ENCODE peak calls at places on chromosomes 5 and 9, in nine cellular contexts. T, L, C, G, K, M, E, Z and Q are unnamed samples. For H3K36me3, the result is how much of the 10 kb centered on the place peaks cover.

GRCh38 chr5:31021181-31021624 is 172.3 kb upstream of the CDH6 start:
- DNase-seq in M (no peak), K (peak), E (no peak), G (peak), T (no peak), L (no peak), C (no peak), Z (no peak), Q (no peak)

GRCh38 chr9:12955510-12956163 is 180.8 kb downstream of the LURAP1L start:
- DNase-seq in E (no peak), G (no peak), L (no peak), M (no peak), Z (no peak), C (no peak), K (no peak), T (peak), Q (peak)

GRCh38 chr5:136957428-136957827 is 541.7 kb downstream of the SPOCK1 start:
- DNase-seq in G (no peak), E (no peak), Z (no peak), M (no peak), K (no peak), C (no peak), T (no peak), L (no peak), Q (no peak)

GRCh38 chr5:176866913-176867312 is 32.2 kb downstream of the HK3 start:
- DNase-seq in Z (no peak), K (no peak), M (no peak), G (no peak), L (no peak), E (no peak), T (no peak), C (no peak), Q (no peak)

GRCh38 chr5:169296456-169297220 is 4.3 kb downstream of the SLIT3 start:
- DNase-seq in T (no peak), C (peak), E (peak), Z (peak), K (no peak), G (peak), L (no peak), M (no peak), Q (no peak)

GRCh38 chr5:84725946-84726570 is 341.4 kb upstream of the EDIL3 start:
- DNase-seq in G (no peak), T (no peak), K (no peak), E (no peak), M (no peak), Z (no peak), C (no peak), L (no peak), Q (no peak)

GRCh38 chr5:14011089-14012004 is 66.9 kb upstream of the DNAH5 start:
- DNase-seq in K (peak), G (peak), E (peak), L (peak), C (peak), T (peak), Z (peak), M (peak), Q (peak)

GRCh38 chr5:145984072-145984471 is 47.7 kb downstream of the SH3RF2 start:
- DNase-seq in E (no peak), G (no peak), K (no peak), C (no peak), L (no peak), Z (no peak), M (no peak), T (no peak), Q (no peak)

GRCh38 chr9:105205787-105206511 is 38.5 kb upstream of the SLC44A1 start:
- DNase-seq in C (peak), E (peak), L (no peak), Z (peak), G (no peak), K (peak), T (no peak), M (no peak), Q (no peak)

GRCh38 chr5:14008819-14009311 is 64.4 kb upstream of the DNAH5 start:
- DNase-seq in K (no peak), E (no peak), M (no peak), L (no peak), T (no peak), C (no peak), Z (no peak), G (peak), Q (no peak)

GRCh38 chr9:68739631-68740174 is 34.7 kb downstream of the PIP5K1B start:
- DNase-seq in C (no peak), M (no peak), K (no peak), Z (no peak), G (no peak), E (no peak), T (no peak), L (no peak), Q (no peak)

GRCh38 chr5:149114403-149115312 is 26.6 kb upstream of the ABLIM3 start:
- DNase-seq in L (peak), C (peak), K (peak), T (peak), Z (peak), G (peak), E (peak), M (peak), Q (peak)

GRCh38 chr5:118857700-118858099 is 130.6 kb downstream of the DTWD2 start:
- DNase-seq in G (no peak), L (no peak), E (no peak), C (no peak), T (no peak), Z (no peak), M (no peak), K (no peak), Q (no peak)

GRCh38 chr5:52693279-52693678 is 94.4 kb upstream of the ITGA1 start:
- DNase-seq in M (no peak), L (no peak), E (peak), Z (peak), K (no peak), G (peak), C (no peak), T (no peak), Q (peak)

GRCh38 chr5:175922192-175922885 is 45.8 kb downstream of the THOC3 start:
- DNase-seq in Z (no peak), E (no peak), M (no peak), K (peak), C (no peak), L (no peak), G (peak), T (no peak), Q (no peak)

GRCh38 chr5:87400305-87400899 is 12.3 kb downstream of the CCNH start:
- DNase-seq in K (no peak), T (peak), G (no peak), L (no peak), Z (no peak), M (peak), E (no peak), C (no peak), Q (peak)

GRCh38 chr9:17052626-17053025 is 82.2 kb upstream of the CNTLN start:
- DNase-seq in E (no peak), T (no peak), L (no peak), K (no peak), C (no peak), M (no peak), Z (no peak), G (no peak), Q (no peak)

GRCh38 chr9:98287383-98287782 is 31.9 kb upstream of the TBC1D2 start:
- DNase-seq in Z (no peak), G (no peak), T (no peak), E (no peak), L (peak), M (no peak), K (no peak), C (no peak), Q (peak)

GRCh38 chr5:90158131-90158530 is 251.4 kb downstream of the CETN3 start:
- DNase-seq in Z (no peak), G (peak), C (no peak), T (peak), M (no peak), L (no peak), K (no peak), E (no peak), Q (no peak)

GRCh38 chr5:73189816-73190451 is 16.9 kb downstream of the TMEM174 start:
- DNase-seq in E (no peak), G (no peak), L (no peak), Z (no peak), K (peak), C (no peak), M (no peak), T (no peak), Q (no peak)

GRCh38 chr9:89448381-89448780 is 49.5 kb downstream of the SEMA4D start:
- DNase-seq in Z (no peak), M (no peak), T (no peak), K (no peak), C (no peak), L (no peak), G (no peak), E (no peak), Q (no peak)

GRCh38 chr5:115963566-115963965 is 1.3 kb downstream of the LVRN start:
- DNase-seq in M (no peak), G (no peak), T (no peak), K (no peak), E (no peak), C (no peak), L (no peak), Z (no peak), Q (no peak)

GRCh38 chr5:129400395-129400983 is 59.6 kb upstream of the ADAMTS19 start:
- DNase-seq in K (no peak), T (peak), C (no peak), Z (no peak), E (no peak), M (no peak), L (no peak), G (no peak), Q (no peak)

GRCh38 chr5:9468070-9468388 is 77.8 kb downstream of the SEMA5A start:
- DNase-seq in E (no peak), L (no peak), K (peak), G (peak), C (peak), T (no peak), M (no peak), Z (peak), Q (no peak)

GRCh38 chr5:161086456-161086855 is 234.4 kb upstream of the ATP10B start:
- DNase-seq in K (no peak), M (no peak), T (no peak), G (no peak), Z (no peak), E (no peak), C (no peak), L (no peak), Q (no peak)

GRCh38 chr5:37272564-37272963 is 23.4 kb upstream of the CPLANE1 start:
- DNase-seq in L (no peak), Z (no peak), E (no peak), T (no peak), C (no peak), G (peak), K (no peak), M (no peak), Q (no peak)

GRCh38 chr9:34588671-34589370 is 703 bp downstream of the CNTFR start:
- DNase-seq in K (no peak), M (no peak), E (peak), L (no peak), G (no peak), T (no peak), Z (no peak), C (no peak), Q (no peak)

GRCh38 chr9:38066167-38066906 is 2.7 kb downstream of the SHB start:
- DNase-seq in K (no peak), M (no peak), L (peak), C (no peak), G (no peak), T (no peak), Z (no peak), E (no peak), Q (no peak)

GRCh38 chr9:86303316-86303975 is 21.1 kb upstream of the ISCA1 start:
- DNase-seq in T (no peak), C (no peak), G (no peak), K (no peak), L (no peak), M (no peak), Z (no peak), E (no peak), Q (no peak)

GRCh38 chr9:86304236-86304730 is 21.9 kb upstream of the ISCA1 start:
- DNase-seq in K (no peak), E (no peak), T (no peak), Z (no peak), C (no peak), G (no peak), M (no peak), L (no peak), Q (peak)

GRCh38 chr9:86308687-86309086 is 26.3 kb upstream of the ISCA1 start:
- DNase-seq in T (no peak), M (no peak), G (no peak), L (no peak), C (no peak), K (no peak), E (no peak), Z (no peak), Q (no peak)
- H3K36me3 ChIP-seq in T (under half), M (under half), G (half or more), L (under half), C (under half), K (half or more), E (half or more), Z (under half), Q (under half)

DNA sequence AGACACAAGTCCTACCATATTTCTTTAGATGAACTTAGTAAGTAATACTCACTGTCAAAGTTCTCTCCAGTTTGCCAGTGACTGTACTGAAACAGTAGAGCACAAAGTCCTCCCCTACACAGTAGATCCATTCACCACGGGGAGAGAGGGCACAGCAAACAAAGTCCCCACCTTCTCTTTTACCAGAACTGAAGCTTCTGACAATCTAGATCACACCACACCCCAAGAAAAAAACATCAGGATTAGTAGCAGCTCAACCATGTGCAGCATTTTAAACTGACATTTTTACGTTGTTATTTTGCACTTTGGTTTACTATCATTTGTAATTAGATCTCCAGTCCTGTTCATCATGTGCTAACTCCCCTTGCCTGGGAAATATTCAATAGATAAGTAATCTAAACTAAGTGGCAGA is 23.0 kb downstream of the DNAJA1 start:
- DNase-seq in M (no peak), Z (no peak), T (no peak), L (no peak), C (no peak), E (no peak), K (no peak), G (no peak), Q (no peak)
- H3K36me3 ChIP-seq in M (under half), Z (under half), T (under half), L (under half), C (under half), E (half or more), K (under half), G (under half), Q (under half)

GRCh38 chr5:103188436-103188835 is 68.3 kb downstream of the PPIP5K2 start:
- DNase-seq in L (no peak), K (no peak), G (no peak), E (no peak), T (no peak), Z (no peak), C (no peak), M (no peak), Q (no peak)

GRCh38 chr5:103186152-103186551 is 66.1 kb downstream of the PPIP5K2 start:
- DNase-seq in E (no peak), Z (no peak), M (no peak), T (no peak), C (no peak), K (no peak), G (no peak), L (no peak), Q (no peak)
- H3K36me3 ChIP-seq in E (half or more), Z (under half), M (under half), T (under half), C (under half), K (under half), G (half or more), L (under half), Q (under half)

GRCh38 chr9:106958955-106959657 is 96.1 kb downstream of the ZNF462 start:
- DNase-seq in K (no peak), Z (no peak), T (no peak), M (no peak), E (no peak), L (no peak), G (no peak), C (no peak), Q (no peak)
- H3K36me3 ChIP-seq in K (under half), Z (under half), T (under half), M (under half), E (under half), L (under half), G (half or more), C (under half), Q (under half)

DNA sequence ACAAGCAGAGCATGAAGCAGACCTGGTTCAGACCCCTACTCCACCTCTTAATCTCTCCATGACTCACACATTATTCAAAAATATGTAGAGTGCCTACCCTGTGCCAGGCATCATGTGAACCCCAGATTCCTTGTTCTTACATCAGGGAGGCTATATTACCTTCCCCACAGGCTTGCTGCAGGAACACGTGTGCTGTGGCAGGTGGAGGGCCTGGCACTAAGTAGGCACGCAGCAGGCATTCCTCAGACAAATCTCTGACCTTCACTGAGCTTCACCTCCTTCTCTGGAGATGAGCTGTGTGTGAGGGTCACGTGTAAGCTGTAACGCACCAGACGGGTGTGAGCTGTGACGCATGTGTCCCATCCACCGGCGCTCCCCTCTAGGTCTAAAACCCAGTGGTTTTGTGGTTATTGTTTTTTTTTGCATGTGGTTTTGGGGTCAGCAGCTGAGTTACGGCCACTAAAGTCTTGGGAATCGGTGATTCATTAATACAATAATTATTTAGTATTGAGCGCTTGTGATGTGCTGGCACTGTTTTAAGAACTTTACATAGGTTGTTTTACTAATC is 30.3 kb downstream of the ANGPTL2 start:
- DNase-seq in G (no peak), Z (no peak), E (no peak), M (no peak), T (no peak), K (peak), C (no peak), L (no peak), Q (no peak)
- H3K36me3 ChIP-seq in G (under half), Z (under half), E (half or more), M (under half), T (under half), K (under half), C (under half), L (under half), Q (under half)

DNA sequence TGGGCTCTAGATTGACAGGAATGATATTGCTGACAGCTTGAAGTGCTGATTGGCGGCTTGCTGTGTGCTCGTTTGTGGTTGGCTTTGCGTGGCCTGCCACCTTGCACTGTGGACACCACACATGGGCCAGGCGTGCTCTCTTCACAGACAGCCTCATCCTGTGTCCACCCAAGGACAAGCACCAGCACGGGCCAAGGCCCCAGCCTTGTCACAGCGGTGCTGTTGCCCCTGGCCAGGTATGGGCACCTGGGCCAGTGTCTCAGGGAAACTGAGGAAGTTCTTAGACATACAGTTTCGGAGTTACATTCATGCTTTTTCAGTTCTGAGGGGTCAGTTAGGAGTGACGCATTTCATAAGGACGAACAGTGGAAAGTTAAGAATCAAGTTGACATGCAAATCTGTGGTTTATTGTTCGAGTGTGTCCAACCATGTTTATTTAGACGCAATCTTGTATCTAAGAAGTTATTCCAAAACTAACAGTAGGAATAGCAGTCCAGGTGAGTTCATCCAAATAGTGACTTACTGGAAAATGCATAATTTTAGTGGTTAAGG is 125.9 kb downstream of the EHMT1 start:
- DNase-seq in G (no peak), E (no peak), T (no peak), Z (no peak), M (no peak), C (no peak), K (no peak), L (no peak), Q (no peak)
- H3K36me3 ChIP-seq in G (under half), E (under half), T (under half), Z (under half), M (under half), C (under half), K (under half), L (under half), Q (under half)

GRCh38 chr5:1806199-1806598 is 5.0 kb downstream of the NDUFS6 start:
- DNase-seq in K (no peak), M (no peak), Z (no peak), E (no peak), C (no peak), L (no peak), G (no peak), T (no peak), Q (no peak)
- H3K36me3 ChIP-seq in K (half or more), M (half or more), Z (under half), E (half or more), C (under half), L (under half), G (half or more), T (under half), Q (half or more)

DNA sequence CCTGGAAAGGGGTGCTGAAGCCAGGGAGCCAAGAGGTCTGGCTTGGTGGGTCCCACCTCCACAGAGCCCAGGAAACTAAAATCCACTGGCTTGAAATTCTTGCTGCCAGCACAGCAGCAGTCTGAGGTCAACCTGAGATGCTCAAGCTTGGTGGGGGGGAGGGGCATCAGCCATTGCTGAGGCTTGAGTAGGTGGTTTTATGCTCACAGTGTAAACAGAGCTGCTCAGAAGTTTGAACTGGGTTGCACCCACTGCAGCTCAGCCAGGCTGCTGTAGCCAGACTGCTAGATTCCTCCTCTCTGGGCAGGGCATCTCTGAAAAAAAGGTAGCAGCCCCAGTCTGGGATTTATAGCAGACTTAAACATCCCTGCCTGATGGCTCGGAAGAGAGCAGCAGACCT is 55.5 kb upstream of the FBXL17 start:
- DNase-seq in K (no peak), G (no peak), Z (no peak), E (no peak), T (no peak), L (no peak), M (no peak), C (no peak), Q (no peak)
- H3K36me3 ChIP-seq in K (under half), G (under half), Z (under half), E (under half), T (under half), L (under half), M (under half), C (under half), Q (under half)

GRCh38 chr5:141976176-141976575 is 7.3 kb downstream of the RNF14 start:
- DNase-seq in T (no peak), L (no peak), Z (no peak), G (no peak), M (no peak), C (no peak), K (no peak), E (no peak), Q (no peak)
- H3K36me3 ChIP-seq in T (under half), L (under half), Z (under half), G (half or more), M (under half), C (under half), K (half or more), E (half or more), Q (half or more)